ENCODE peak calls at places on chromosomes 6 and 20, in five cellular contexts. One of them, this sample, is unnamed.

GRCh38 chr20:44176833-44177533 is 10.0 kb downstream of the JPH2 start:
- DNase-seq in H9: no peak
- DNase-seq in PC-3: peak; percentile 62
- DNase-seq in GM23338: peak; percentile 46
- DNase-seq in HepG2: no peak
- DNase-seq in this sample: no peak

GRCh38 chr20:14055127-14055742 is 59.9 kb downstream of the MACROD2 start:
- DNase-seq in H9: no peak
- DNase-seq in PC-3: peak; percentile 83
- DNase-seq in HepG2: peak; percentile 77
- DNase-seq in GM23338: peak; percentile 85
- DNase-seq in this sample: peak; percentile 48

GRCh38 chr6:31585531-31585930 is 546 bp upstream of the LST1 start:
- DNase-seq in PC-3: peak; percentile 31
- DNase-seq in GM23338: peak; percentile 81
- DNase-seq in H9: peak; percentile 66
- DNase-seq in HepG2: peak; percentile 50
- DNase-seq in this sample: no peak

GRCh38 chr6:112665114-112665513 is 318.0 kb downstream of the RFPL4B start:
- DNase-seq in HepG2: no peak
- DNase-seq in PC-3: peak; percentile 34
- DNase-seq in GM23338: no peak
- DNase-seq in H9: no peak
- DNase-seq in this sample: no peak

GRCh38 chr6:90484392-90484791 is 102.5 kb downstream of the MAP3K7 start:
- DNase-seq in HepG2: no peak
- DNase-seq in PC-3: no peak
- DNase-seq in GM23338: no peak
- DNase-seq in H9: no peak
- DNase-seq in this sample: no peak

GRCh38 chr20:63582382-63583063 is 8.5 kb upstream of the HELZ2 start:
- DNase-seq in GM23338: no peak
- DNase-seq in HepG2: no peak
- DNase-seq in PC-3: no peak
- DNase-seq in H9: no peak
- DNase-seq in this sample: no peak

GRCh38 chr6:125546827-125547226 is 202.6 kb upstream of the HEY2 start:
- DNase-seq in GM23338: peak; percentile 27
- DNase-seq in PC-3: peak; percentile 14
- DNase-seq in HepG2: peak; percentile 57
- DNase-seq in H9: no peak
- DNase-seq in this sample: no peak

GRCh38 chr6:17045581-17046322 is 56.1 kb upstream of the STMND1 start:
- DNase-seq in HepG2: no peak
- DNase-seq in GM23338: no peak
- DNase-seq in PC-3: peak; percentile 9
- DNase-seq in H9: no peak
- DNase-seq in this sample: no peak

GRCh38 chr6:151493495-151494234 is at the start of gene CCDC170:
- DNase-seq in HepG2: peak; percentile 61
- DNase-seq in H9: peak; percentile 56
- DNase-seq in PC-3: no peak
- DNase-seq in GM23338: peak; percentile 75
- DNase-seq in this sample: no peak

GRCh38 chr6:2958802-2959201 is 12.6 kb downstream of the SERPINB6 start:
- DNase-seq in H9: no peak
- DNase-seq in GM23338: no peak
- DNase-seq in PC-3: no peak
- DNase-seq in HepG2: no peak
- DNase-seq in this sample: no peak

GRCh38 chr6:3607171-3607570 is 144.3 kb downstream of the PXDC1 start:
- DNase-seq in H9: no peak
- DNase-seq in PC-3: no peak
- DNase-seq in GM23338: no peak
- DNase-seq in HepG2: no peak
- DNase-seq in this sample: no peak

GRCh38 chr6:137297887-137298286 is 78.7 kb upstream of the IFNGR1 start:
- DNase-seq in GM23338: peak; percentile 93
- DNase-seq in PC-3: peak; percentile 63
- DNase-seq in HepG2: no peak
- DNase-seq in H9: peak; percentile 91
- DNase-seq in this sample: no peak

GRCh38 chr6:89589297-89590074 is 49.1 kb downstream of the LYRM2 start:
- DNase-seq in H9: peak; percentile 66
- DNase-seq in PC-3: no peak
- DNase-seq in HepG2: no peak
- DNase-seq in GM23338: peak; percentile 63
- DNase-seq in this sample: no peak

GRCh38 chr6:56491606-56492328 is 150.9 kb downstream of the DST start:
- DNase-seq in HepG2: no peak
- DNase-seq in GM23338: no peak
- DNase-seq in PC-3: peak; percentile 18
- DNase-seq in H9: no peak
- DNase-seq in this sample: peak; percentile 9

GRCh38 chr20:60009826-60010616 is 51.8 kb downstream of the CDH26 start:
- DNase-seq in GM23338: peak; percentile 79
- DNase-seq in HepG2: no peak
- DNase-seq in PC-3: peak; percentile 31
- DNase-seq in H9: peak; percentile 53
- DNase-seq in this sample: no peak

GRCh38 chr6:41408576-41408975 is 73.2 kb downstream of the NCR2 start:
- DNase-seq in HepG2: no peak
- DNase-seq in H9: peak; percentile 40
- DNase-seq in PC-3: no peak
- DNase-seq in GM23338: peak; percentile 70
- DNase-seq in this sample: no peak

GRCh38 chr6:169806718-169807117 is 55.3 kb downstream of the ERMARD start:
- DNase-seq in H9: no peak
- DNase-seq in GM23338: no peak
- DNase-seq in PC-3: no peak
- DNase-seq in HepG2: no peak
- DNase-seq in this sample: no peak

GRCh38 chr6:34888441-34888820 is 589 bp upstream of the TAF11 start:
- DNase-seq in PC-3: no peak
- DNase-seq in HepG2: no peak
- DNase-seq in GM23338: no peak
- DNase-seq in H9: no peak
- DNase-seq in this sample: no peak

GRCh38 chr20:21027569-21027968 is 78.6 kb downstream of the LINC00237 start:
- DNase-seq in H9: peak; percentile 83
- DNase-seq in PC-3: peak; percentile 73
- DNase-seq in GM23338: peak; percentile 87
- DNase-seq in HepG2: peak; percentile 75
- DNase-seq in this sample: no peak

GRCh38 chr20:52493177-52493711 is 301.7 kb upstream of the ZFP64 start:
- DNase-seq in H9: no peak
- DNase-seq in PC-3: no peak
- DNase-seq in HepG2: no peak
- DNase-seq in GM23338: no peak
- DNase-seq in this sample: no peak

GRCh38 chr6:15327271-15327670 is 81.4 kb downstream of the JARID2 start:
- DNase-seq in H9: no peak
- DNase-seq in HepG2: no peak
- DNase-seq in PC-3: peak; percentile 37
- DNase-seq in GM23338: no peak
- DNase-seq in this sample: no peak
- TF ChIP-seq CTCF in H9: peak; percentile 11
- TF ChIP-seq CTCF in HepG2: no peak
- TF ChIP-seq CTCF in PC-3: peak; percentile 50
- TF ChIP-seq CTCF in GM23338: peak; percentile 23
- TF ChIP-seq CTCF in this sample: peak; percentile 28

GRCh38 chr6:46918830-46919229 is 2.9 kb downstream of the ADGRF5 start:
- DNase-seq in HepG2: no peak
- DNase-seq in H9: no peak
- DNase-seq in GM23338: no peak
- DNase-seq in PC-3: no peak
- DNase-seq in this sample: no peak
- H3K4me1 ChIP-seq in HepG2: no peaks in the 10 kb centered on the region
- H3K4me1 ChIP-seq in H9: no peaks in the 10 kb centered on the region
- H3K4me1 ChIP-seq in GM23338: no peaks in the 10 kb centered on the region
- H3K4me1 ChIP-seq in PC-3: peaks cover 12% of the 10 kb centered on the region
- H3K4me1 ChIP-seq in this sample: no peaks in the 10 kb centered on the region

GRCh38 chr6:21850682-21851081 is 257.1 kb downstream of the SOX4 start:
- DNase-seq in GM23338: no peak
- DNase-seq in H9: no peak
- DNase-seq in PC-3: no peak
- DNase-seq in HepG2: no peak
- DNase-seq in this sample: no peak
- H4K20me1 ChIP-seq in GM23338: peaks cover 10% of the 10 kb centered on the region
- H4K20me1 ChIP-seq in H9: no peaks in the 10 kb centered on the region
- H4K20me1 ChIP-seq in PC-3: no peaks in the 10 kb centered on the region
- H4K20me1 ChIP-seq in HepG2: no peaks in the 10 kb centered on the region
- H4K20me1 ChIP-seq in this sample: no peaks in the 10 kb centered on the region

DNA sequence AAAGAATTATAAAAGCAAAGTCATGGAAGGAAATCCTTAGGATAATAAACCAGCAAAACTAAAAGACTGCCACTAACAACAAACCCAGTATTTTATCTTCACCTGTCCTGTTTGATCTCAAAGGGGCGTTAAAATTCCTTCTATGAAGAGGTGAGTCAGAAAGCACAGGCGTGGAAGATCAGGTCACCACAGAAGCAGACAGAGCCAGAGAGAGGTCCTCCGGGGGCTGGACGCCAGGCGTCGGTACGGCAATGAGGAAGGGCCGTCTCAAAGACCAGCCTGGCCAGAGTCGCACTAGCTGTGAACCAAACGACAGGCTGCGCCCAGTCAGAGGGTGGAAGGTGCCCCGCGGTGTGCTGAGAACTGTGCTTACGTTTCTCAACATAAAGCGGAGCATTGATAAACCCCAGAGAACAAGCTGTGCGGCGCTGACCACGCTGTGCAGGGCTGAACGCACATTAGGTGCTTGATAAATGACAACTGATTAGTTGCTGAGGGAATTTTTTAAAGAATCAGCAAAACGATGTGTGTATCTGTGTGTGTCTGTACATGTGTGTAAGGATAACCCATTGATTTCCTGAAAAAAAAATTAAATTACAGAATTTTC is 85.6 kb downstream of the RNASET2 start:
- DNase-seq in H9: no peak
- DNase-seq in GM23338: no peak
- DNase-seq in PC-3: no peak
- DNase-seq in HepG2: no peak
- DNase-seq in this sample: no peak
- TF ChIP-seq CTCF in H9: no peak
- TF ChIP-seq CTCF in GM23338: no peak
- TF ChIP-seq CTCF in PC-3: no peak
- TF ChIP-seq CTCF in HepG2: no peak
- TF ChIP-seq CTCF in this sample: no peak

DNA sequence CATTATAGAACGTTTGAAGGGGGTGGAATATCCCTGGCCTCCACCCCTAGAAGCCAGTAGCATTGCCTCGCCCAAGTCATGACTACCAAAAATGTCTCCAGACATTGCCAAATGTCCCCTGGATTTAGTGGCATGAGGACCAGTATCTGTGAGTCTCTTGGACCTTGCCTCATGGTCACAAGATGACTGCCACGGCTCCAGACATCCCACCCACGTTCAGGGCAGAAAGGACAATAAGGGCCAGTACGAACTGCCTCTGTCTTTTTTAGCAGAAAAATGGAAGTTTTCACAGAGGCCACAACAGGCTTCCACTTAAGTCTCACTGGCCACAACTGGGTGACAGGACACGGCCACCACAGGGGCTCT is 5.4 kb downstream of the RBM38 start:
- DNase-seq in GM23338: no peak
- DNase-seq in PC-3: no peak
- DNase-seq in H9: no peak
- DNase-seq in HepG2: no peak
- DNase-seq in this sample: no peak
- H3K4me1 ChIP-seq in GM23338: no peaks in the 10 kb centered on the region
- H3K4me1 ChIP-seq in PC-3: peaks cover 14% of the 10 kb centered on the region
- H3K4me1 ChIP-seq in H9: no peaks in the 10 kb centered on the region
- H3K4me1 ChIP-seq in HepG2: peaks cover 15% of the 10 kb centered on the region
- H3K4me1 ChIP-seq in this sample: peaks cover 46% of the 10 kb centered on the region

DNA sequence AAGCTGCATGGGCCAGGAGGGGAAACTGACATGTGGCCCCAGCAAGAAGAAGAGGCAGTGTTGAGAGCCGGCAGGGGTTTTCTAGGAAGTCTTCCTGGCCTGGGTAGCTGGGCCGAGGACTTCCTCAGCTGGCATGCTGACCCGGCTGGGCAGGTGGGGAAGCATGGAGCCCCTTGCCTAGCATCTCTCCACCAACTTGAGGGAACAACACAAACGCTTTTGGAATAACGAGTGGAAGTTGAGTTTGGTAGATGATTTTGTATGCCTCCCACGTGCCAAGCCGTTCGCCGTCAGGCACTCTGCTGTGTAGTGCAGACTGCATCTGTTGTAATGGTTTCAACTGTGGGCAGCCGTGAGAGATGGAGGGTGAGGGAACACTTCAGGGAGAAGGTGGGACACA is 7.3 kb downstream of the TMEM181 start:
- DNase-seq in GM23338: no peak
- DNase-seq in PC-3: no peak
- DNase-seq in H9: no peak
- DNase-seq in HepG2: no peak
- DNase-seq in this sample: no peak
- H4K20me1 ChIP-seq in GM23338: peaks cover 40% of the 10 kb centered on the region
- H4K20me1 ChIP-seq in PC-3: peaks cover 8% of the 10 kb centered on the region
- H4K20me1 ChIP-seq in H9: no peaks in the 10 kb centered on the region
- H4K20me1 ChIP-seq in HepG2: peaks cover 79% of the 10 kb centered on the region
- H4K20me1 ChIP-seq in this sample: no peaks in the 10 kb centered on the region

DNA sequence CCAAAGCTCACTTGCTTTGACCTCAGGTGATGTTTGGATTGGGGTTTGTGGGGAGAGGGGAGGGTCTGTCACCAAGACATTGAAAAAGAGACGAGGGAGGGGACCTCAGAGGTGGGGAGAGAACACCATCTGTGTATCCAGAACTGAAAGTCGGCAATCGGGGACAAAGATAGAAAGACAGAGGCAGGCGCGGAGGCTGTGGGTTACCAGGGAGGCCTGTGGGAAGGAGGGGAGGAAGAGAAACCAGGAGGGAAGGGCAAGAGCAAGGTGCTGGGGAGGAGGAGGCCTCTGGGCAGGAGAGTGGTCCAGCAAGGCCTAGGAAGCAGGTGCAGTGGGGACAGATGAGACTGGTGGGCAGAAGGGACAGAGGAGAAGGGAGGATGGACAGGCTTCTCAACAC is 211.2 kb downstream of the CDC5L start:
- DNase-seq in H9: peak; percentile 15
- DNase-seq in HepG2: no peak
- DNase-seq in PC-3: no peak
- DNase-seq in GM23338: no peak
- DNase-seq in this sample: no peak
- TF ChIP-seq CTCF in H9: no peak
- TF ChIP-seq CTCF in HepG2: no peak
- TF ChIP-seq CTCF in PC-3: no peak
- TF ChIP-seq CTCF in GM23338: no peak
- TF ChIP-seq CTCF in this sample: no peak

GRCh38 chr6:166556871-166557322 is 29.6 kb downstream of the RAMACL start:
- DNase-seq in PC-3: peak; percentile 96
- DNase-seq in HepG2: no peak
- DNase-seq in GM23338: peak; percentile 48
- DNase-seq in H9: no peak
- DNase-seq in this sample: peak; percentile 99

GRCh38 chr6:166559211-166559610 is 27.3 kb downstream of the RAMACL start:
- DNase-seq in HepG2: no peak
- DNase-seq in PC-3: no peak
- DNase-seq in GM23338: no peak
- DNase-seq in H9: no peak
- DNase-seq in this sample: peak; percentile 55

GRCh38 chr6:166560222-166560621 is 26.3 kb downstream of the RAMACL start:
- DNase-seq in GM23338: no peak
- DNase-seq in H9: no peak
- DNase-seq in HepG2: no peak
- DNase-seq in PC-3: no peak
- DNase-seq in this sample: no peak

GRCh38 chr6:166559662-166560061 is 26.8 kb downstream of the RAMACL start:
- DNase-seq in HepG2: no peak
- DNase-seq in PC-3: no peak
- DNase-seq in H9: no peak
- DNase-seq in GM23338: no peak
- DNase-seq in this sample: no peak

GRCh38 chr6:166558156-166559025 is 28.1 kb downstream of the RAMACL start:
- DNase-seq in PC-3: peak; percentile 10
- DNase-seq in GM23338: no peak
- DNase-seq in H9: no peak
- DNase-seq in HepG2: no peak
- DNase-seq in this sample: no peak
- H3K4me1 ChIP-seq in PC-3: peaks cover 34% of the 10 kb centered on the region
- H3K4me1 ChIP-seq in GM23338: peaks cover 48% of the 10 kb centered on the region
- H3K4me1 ChIP-seq in H9: peaks cover 6% of the 10 kb centered on the region
- H3K4me1 ChIP-seq in HepG2: no peaks in the 10 kb centered on the region
- H3K4me1 ChIP-seq in this sample: peaks cover 50% of the 10 kb centered on the region

This sample was measured in mammary epithelial cell.